ENCODE peak calls at places on chromosome 22, in four cellular contexts. E is naive thymus-derived CD8-positive, alpha-beta T cell; G is GM23248; R is fibroblast of lung. D is an unnamed sample.

GRCh38 chr22:46419754-46420571 is 84.4 kb downstream of the TRMU start:
- DNase-seq in E (no peak), G (no peak), R (no peak), D (no peak)

GRCh38 chr22:37827056-37827455 is 3.9 kb downstream of the GALR3 start:
- DNase-seq in E (no peak), G (no peak), R (peak; percentile 14), D (peak; percentile 61)

GRCh38 chr22:32536352-32536751 is 61.7 kb downstream of the FBXO7 start:
- DNase-seq in E (no peak), G (no peak), R (no peak), D (no peak)

GRCh38 chr22:43389227-43389836 is 22.5 kb upstream of the MPPED1 start:
- DNase-seq in E (no peak), G (no peak), R (no peak), D (no peak)

GRCh38 chr22:48253136-48253535 is 1490.7 kb downstream of the TBC1D22A start:
- DNase-seq in E (no peak), G (no peak), R (no peak), D (no peak)

GRCh38 chr22:45608763-45609180 is 62.9 kb upstream of the ATXN10 start:
- DNase-seq in E (no peak), G (peak; percentile 94), R (peak; percentile 98), D (no peak)

GRCh38 chr22:47199261-47199948 is 437.0 kb downstream of the TBC1D22A start:
- DNase-seq in E (no peak), G (no peak), R (no peak), D (no peak)

GRCh38 chr22:39719559-39720450 is 149.3 kb downstream of the CACNA1I start:
- DNase-seq in E (no peak), G (no peak), R (no peak), D (no peak)

GRCh38 chr22:30217698-30218565 is 28.6 kb downstream of the LIF start:
- DNase-seq in E (no peak), G (peak; percentile 59), R (no peak), D (no peak)

GRCh38 chr22:25368271-25368670 is 148.8 kb downstream of the CRYBB2 start:
- DNase-seq in E (no peak), G (peak; percentile 84), R (peak; percentile 75), D (no peak)

GRCh38 chr22:22025320-22026156 is 43.0 kb upstream of the TOP3B start:
- DNase-seq in E (no peak), G (no peak), R (no peak), D (no peak)

GRCh38 chr22:25582946-25583345 is 18.5 kb downstream of the GRK3 start:
- DNase-seq in E (no peak), G (peak; percentile 39), R (peak; percentile 67), D (no peak)

GRCh38 chr22:19962246-19962908 is 20.8 kb upstream of the TXNRD2 start:
- DNase-seq in E (no peak), G (peak; percentile 90), R (peak; percentile 71), D (no peak)

GRCh38 chr22:39654959-39655579 is 84.5 kb downstream of the CACNA1I start:
- DNase-seq in E (no peak), G (no peak), R (no peak), D (no peak)

GRCh38 chr22:49961601-49962011 is 1.0 kb downstream of the PIM3 start:
- DNase-seq in E (no peak), G (no peak), R (no peak), D (no peak)

GRCh38 chr22:22429374-22430108 is 79.0 kb downstream of the ZNF280B start:
- DNase-seq in E (no peak), G (no peak), R (no peak), D (no peak)

GRCh38 chr22:36433318-36434231 is 45.8 kb upstream of the MYH9 start:
- DNase-seq in E (no peak), G (no peak), R (peak; percentile 36), D (no peak)

GRCh38 chr22:29801153-29801552 is 34.0 kb downstream of the UQCR10 start:
- DNase-seq in E (no peak), G (no peak), R (no peak), D (no peak)

GRCh38 chr22:29635734-29636357 is 32.4 kb downstream of the NF2 start:
- DNase-seq in E (no peak), G (peak; percentile 77), R (peak; percentile 69), D (no peak)

GRCh38 chr22:38417252-38418060 is 37.5 kb downstream of the KCNJ4 start:
- DNase-seq in E (no peak), G (no peak), R (no peak), D (no peak)

GRCh38 chr22:23187871-23188700 is 7.8 kb downstream of the BCR start:
- DNase-seq in E (no peak), G (peak; percentile 38), R (peak; percentile 59), D (no peak)

GRCh38 chr22:29359469-29359868 is 28.9 kb downstream of the AP1B1 start:
- DNase-seq in E (no peak), G (peak; percentile 65), R (peak; percentile 54), D (no peak)

GRCh38 chr22:37316875-37317371 is 34.6 kb downstream of the CYTH4 start:
- DNase-seq in E (peak; percentile 58), G (peak; percentile 90), R (peak; percentile 80), D (peak; percentile 54)

GRCh38 chr22:36386351-36386899 is 1.3 kb downstream of the MYH9 start:
- DNase-seq in E (peak; percentile 33), G (peak; percentile 79), R (peak; percentile 44), D (no peak)

GRCh38 chr22:36643033-36643432 is 60.5 kb downstream of the CACNG2 start:
- DNase-seq in E (no peak), G (no peak), R (no peak), D (no peak)

GRCh38 chr22:41435560-41435959 is 11.0 kb downstream of the TOB2 start:
- DNase-seq in E (no peak), G (no peak), R (no peak), D (no peak)

GRCh38 chr22:44454113-44454769 is 43.8 kb downstream of the RTL6 start:
- DNase-seq in E (no peak), G (no peak), R (no peak), D (no peak)

GRCh38 chr22:43014062-43014875 is 680 bp downstream of the PACSIN2 start:
- DNase-seq in E (no peak), G (peak; percentile 79), R (peak; percentile 29), D (no peak)

GRCh38 chr22:22552630-22553029 is 6.4 kb downstream of the PRAME start:
- DNase-seq in E (no peak), G (no peak), R (no peak), D (no peak)

GRCh38 chr22:34454598-34454997 is 534.3 kb upstream of the LARGE1 start:
- DNase-seq in E (no peak), G (no peak), R (no peak), D (no peak)

GRCh38 chr22:46251816-46252380 is 1.8 kb upstream of the CDPF1 start:
- DNase-seq in E (no peak), G (no peak), R (no peak), D (no peak)

GRCh38 chr22:46688949-46689348 is 49.1 kb downstream of the CERK start:
- DNase-seq in E (no peak), G (no peak), R (no peak), D (no peak)

GRCh38 chr22:49921508-49922278 is 3.3 kb downstream of the CRELD2 start:
- DNase-seq in E (no peak), G (no peak), R (no peak), D (no peak)

GRCh38 chr22:24146190-24146616 is 35.1 kb upstream of the SUSD2 start:
- DNase-seq in E (peak; percentile 29), G (peak; percentile 73), R (peak; percentile 58), D (no peak)

GRCh38 chr22:45892681-45893461 is 84.1 kb downstream of the WNT7B start:
- DNase-seq in E (no peak), G (no peak), R (no peak), D (no peak)

GRCh38 chr22:39353346-39353745 is 3.6 kb downstream of the SYNGR1 start:
- DNase-seq in E (no peak), G (peak; percentile 36), R (peak; percentile 40), D (no peak)

GRCh38 chr22:28855355-28856094 is 27.8 kb upstream of the ZNRF3 start:
- DNase-seq in E (peak; percentile 36), G (peak; percentile 61), R (peak; percentile 55), D (peak; percentile 1)

GRCh38 chr22:28181332-28181731 is 262.3 kb upstream of the PITPNB start:
- DNase-seq in E (no peak), G (peak; percentile 38), R (peak; percentile 74), D (no peak)

D was measured in anterior cingulate cortex.